ENCODE peak calls at places on chromosomes 7 and 10, in ten cellular contexts. C is BJ; Y is fibroblast of the aortic adventitia; W is esophagus squamous epithelium; D is uterus; Q is kidney; S is CD8-positive, alpha-beta T cell; B is cardiac fibroblast; O is MM.1S; T is prostate gland. N is an unnamed sample.
A peak's percentile ranks its signal among the peaks of the same experiment; 100 is the strongest.

GRCh38 chr10:133124357-133125211 is 35.4 kb upstream of the KNDC1 start:
- DNase-seq in C (no peak), Y (peak; percentile 1), W (no peak), D (no peak), Q (peak; percentile 75), S (no peak), B (peak; percentile 28), O (no peak), T (no peak), N (peak; percentile 6)

GRCh38 chr7:137695942-137696341 is 150.8 kb downstream of the DGKI start:
- DNase-seq in C (no peak), Y (no peak), W (no peak), D (no peak), Q (no peak), S (no peak), B (peak; percentile 56), O (no peak), T (no peak), N (no peak)

GRCh38 chr7:42597296-42597695 is 314.6 kb downstream of the C7orf25 start:
- DNase-seq in C (no peak), Y (no peak), W (no peak), D (no peak), Q (no peak), S (no peak), B (no peak), O (no peak), T (no peak), N (no peak)

GRCh38 chr7:110762514-110762913 is 328.4 kb upstream of the LRRN3 start:
- DNase-seq in C (no peak), Y (no peak), W (no peak), D (no peak), Q (no peak), S (no peak), B (no peak), O (no peak), T (no peak), N (no peak)

GRCh38 chr10:125037145-125037544 is 95.2 kb downstream of the ZRANB1 start:
- DNase-seq in C (no peak), Y (peak; percentile 67), W (no peak), D (no peak), Q (peak; percentile 64), S (no peak), B (peak; percentile 90), O (no peak), T (no peak), N (peak; percentile 72)

GRCh38 chr10:55628260-55628701 is 732.8 kb downstream of the ZWINT start:
- DNase-seq in C (no peak), Y (no peak), W (no peak), D (no peak), Q (peak; percentile 54), S (no peak), B (no peak), O (no peak), T (no peak), N (no peak)

GRCh38 chr10:119981826-119982225 is 89.3 kb downstream of the SEC23IP start:
- DNase-seq in C (no peak), Y (no peak), W (no peak), D (no peak), Q (no peak), S (no peak), B (no peak), O (no peak), T (no peak), N (no peak)

GRCh38 chr7:76260171-76260703 is 42.2 kb upstream of the HSPB1 start:
- DNase-seq in C (no peak), Y (no peak), W (no peak), D (no peak), Q (no peak), S (peak; percentile 25), B (peak; percentile 28), O (no peak), T (no peak), N (no peak)

GRCh38 chr7:98211221-98211675 is at the start of gene BHLHA15:
- DNase-seq in C (no peak), Y (no peak), W (no peak), D (no peak), Q (peak; percentile 84), S (no peak), B (no peak), O (peak; percentile 88), T (peak; percentile 65), N (no peak)

GRCh38 chr7:45359781-45360180 is 202.2 kb downstream of the RAMP3 start:
- DNase-seq in C (no peak), Y (no peak), W (no peak), D (no peak), Q (no peak), S (no peak), B (no peak), O (no peak), T (no peak), N (no peak)

GRCh38 chr7:92715963-92716362 is 120.4 kb downstream of the CDK6 start:
- DNase-seq in C (no peak), Y (no peak), W (no peak), D (no peak), Q (no peak), S (no peak), B (no peak), O (no peak), T (no peak), N (no peak)

GRCh38 chr7:92717601-92717981 is 118.8 kb downstream of the CDK6 start:
- DNase-seq in C (no peak), Y (no peak), W (no peak), D (no peak), Q (no peak), S (no peak), B (no peak), O (no peak), T (no peak), N (no peak)

GRCh38 chr7:92717982-92718716 is 118.2 kb downstream of the CDK6 start:
- DNase-seq in C (no peak), Y (peak; percentile 82), W (no peak), D (peak; percentile 25), Q (peak; percentile 71), S (peak; percentile 17), B (peak; percentile 55), O (peak; percentile 79), T (peak; percentile 74), N (peak; percentile 49)

GRCh38 chr7:92714767-92715166 is 121.6 kb downstream of the CDK6 start:
- DNase-seq in C (no peak), Y (no peak), W (no peak), D (no peak), Q (no peak), S (no peak), B (no peak), O (no peak), T (no peak), N (peak; percentile 45)

GRCh38 chr7:92716825-92717580 is 119.4 kb downstream of the CDK6 start:
- DNase-seq in C (no peak), Y (no peak), W (no peak), D (no peak), Q (no peak), S (no peak), B (no peak), O (no peak), T (no peak), N (no peak)
- H3K4me3 ChIP-seq in C (no peak overlapping the region), Y (peak overlapping the region; percentile 64), W (peak overlapping the region; percentile 65), D (no peak overlapping the region), Q (peak overlapping the region; percentile 80), S (no peak overlapping the region), B (no peak overlapping the region), O (no peak overlapping the region), T (peak overlapping the region; percentile 36), N (peak overlapping the region; percentile 55)

DNA sequence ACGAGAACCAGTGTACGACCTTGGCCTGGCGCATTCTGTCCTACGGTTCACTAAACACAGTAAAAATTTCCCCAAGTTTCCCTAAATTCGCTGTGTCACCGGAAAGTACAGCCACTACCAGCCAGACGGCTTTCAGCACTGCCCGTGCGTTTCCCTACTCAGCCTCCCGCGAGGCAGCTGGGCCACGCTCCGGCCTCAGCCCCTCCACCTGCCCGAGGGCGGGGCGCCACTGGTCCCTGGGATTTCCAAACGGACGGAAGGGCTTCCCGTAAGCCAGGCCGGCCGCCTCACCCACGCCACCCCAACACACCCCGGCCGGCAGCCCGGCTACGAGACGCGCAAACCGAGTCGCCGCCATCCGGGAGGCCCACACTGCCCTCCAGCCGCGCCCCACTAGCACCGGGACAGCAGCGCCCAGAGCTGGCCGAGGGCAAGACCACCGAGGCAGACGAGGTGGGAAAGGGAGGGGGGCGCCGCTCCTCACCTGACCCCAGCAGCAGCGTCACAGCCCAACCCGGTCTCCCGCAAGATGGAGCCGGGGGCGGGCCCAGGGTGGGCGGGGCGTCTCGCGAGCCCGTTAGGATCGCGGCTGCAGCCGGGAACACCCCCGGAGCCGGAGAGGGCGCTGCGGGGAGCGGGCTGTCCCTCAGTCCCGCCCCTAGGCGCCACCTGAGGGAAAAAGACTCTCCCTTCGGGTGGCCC is at the start of gene ANXA7:
- DNase-seq in C (peak; percentile 23), Y (peak; percentile 71), W (peak; percentile 58), D (peak; percentile 93), Q (peak; percentile 98), S (peak; percentile 90), B (peak; percentile 81), O (peak; percentile 93), T (peak; percentile 93), N (peak; percentile 77)
- TF ChIP-seq CTCF in C (peak; percentile 46), Y (peak; percentile 43), W (peak; percentile 28), D (peak; percentile 37), Q (peak; percentile 26), S (no peak), B (peak; percentile 22), O (no peak), T (peak; percentile 10), N (peak; percentile 31)

GRCh38 chr7:74181821-74182220 is 7.7 kb downstream of the EIF4H start:
- DNase-seq in C (no peak), Y (no peak), W (no peak), D (no peak), Q (no peak), S (no peak), B (peak; percentile 27), O (no peak), T (no peak), N (no peak)
- H3K4me3 ChIP-seq in C (no peak overlapping the region), Y (no peak overlapping the region), W (no peak overlapping the region), D (no peak overlapping the region), Q (no peak overlapping the region), S (no peak overlapping the region), B (no peak overlapping the region), O (no peak overlapping the region), T (no peak overlapping the region), N (no peak overlapping the region)

GRCh38 chr7:20786049-20786412 is 655 bp downstream of the SP8 start:
- DNase-seq in C (no peak), Y (no peak), W (no peak), D (no peak), Q (no peak), S (no peak), B (no peak), O (no peak), T (no peak), N (no peak)

GRCh38 chr7:20783716-20784310 is 2.9 kb downstream of the SP8 start:
- DNase-seq in C (no peak), Y (no peak), W (no peak), D (no peak), Q (no peak), S (no peak), B (no peak), O (no peak), T (peak; percentile 38), N (peak; percentile 11)

GRCh38 chr7:20784311-20785210 is 2.1 kb downstream of the SP8 start:
- DNase-seq in C (no peak), Y (no peak), W (no peak), D (no peak), Q (peak; percentile 73), S (no peak), B (no peak), O (no peak), T (no peak), N (no peak)

GRCh38 chr7:20785211-20786048 is 1.3 kb downstream of the SP8 start:
- DNase-seq in C (no peak), Y (no peak), W (no peak), D (no peak), Q (no peak), S (no peak), B (no peak), O (no peak), T (peak; percentile 43), N (no peak)

GRCh38 chr7:20783131-20783715 is 3.5 kb downstream of the SP8 start:
- DNase-seq in C (no peak), Y (no peak), W (no peak), D (no peak), Q (no peak), S (no peak), B (no peak), O (no peak), T (no peak), N (no peak)
- TF ChIP-seq CTCF in C (no peak), Y (no peak), W (no peak), D (no peak), Q (no peak), S (no peak), B (no peak), O (no peak), T (no peak), N (no peak)